ENCODE peak calls at places on chromosome 17, in seven cellular contexts. One of them, this sample, is unnamed.

GRCh38 chr17:68391561-68392268 is 65.6 kb downstream of the WIPI1 start:
- DNase-seq in sigmoid colon: peak
- DNase-seq in NCI-H1417: no peak
- DNase-seq in aorta: no peak
- DNase-seq in stimulated activated CD8-positive, alpha-beta memory T cell treated with anti-CD3 and anti-CD28 coated beads, Interleukin-4, amount 100 ng/mL, for 24 hours: no peak
- DNase-seq in AML-193: no peak
- DNase-seq in fibroblast of lung: peak
- DNase-seq in this sample: no peak

GRCh38 chr17:61221597-61222471 is 177.8 kb upstream of the TBX2 start:
- DNase-seq in sigmoid colon: no peak
- DNase-seq in NCI-H1417: no peak
- DNase-seq in aorta: no peak
- DNase-seq in stimulated activated CD8-positive, alpha-beta memory T cell treated with anti-CD3 and anti-CD28 coated beads, Interleukin-4, amount 100 ng/mL, for 24 hours: no peak
- DNase-seq in AML-193: peak
- DNase-seq in fibroblast of lung: no peak
- DNase-seq in this sample: no peak

GRCh38 chr17:60091109-60091508 is 12.4 kb upstream of the HEATR6 start:
- DNase-seq in sigmoid colon: no peak
- DNase-seq in NCI-H1417: no peak
- DNase-seq in aorta: no peak
- DNase-seq in stimulated activated CD8-positive, alpha-beta memory T cell treated with anti-CD3 and anti-CD28 coated beads, Interleukin-4, amount 100 ng/mL, for 24 hours: no peak
- DNase-seq in AML-193: no peak
- DNase-seq in fibroblast of lung: no peak
- DNase-seq in this sample: no peak

GRCh38 chr17:2202302-2202995 is 101.1 kb downstream of the SMG6 start:
- DNase-seq in sigmoid colon: no peak
- DNase-seq in NCI-H1417: no peak
- DNase-seq in aorta: no peak
- DNase-seq in stimulated activated CD8-positive, alpha-beta memory T cell treated with anti-CD3 and anti-CD28 coated beads, Interleukin-4, amount 100 ng/mL, for 24 hours: no peak
- DNase-seq in AML-193: no peak
- DNase-seq in fibroblast of lung: no peak
- DNase-seq in this sample: no peak

GRCh38 chr17:80113033-80113484 is 11.7 kb downstream of the GAA start:
- DNase-seq in sigmoid colon: no peak
- DNase-seq in NCI-H1417: no peak
- DNase-seq in aorta: no peak
- DNase-seq in stimulated activated CD8-positive, alpha-beta memory T cell treated with anti-CD3 and anti-CD28 coated beads, Interleukin-4, amount 100 ng/mL, for 24 hours: no peak
- DNase-seq in AML-193: no peak
- DNase-seq in fibroblast of lung: no peak
- DNase-seq in this sample: no peak

GRCh38 chr17:46979023-46979870 is at the start of gene RPRML:
- DNase-seq in sigmoid colon: no peak
- DNase-seq in NCI-H1417: peak
- DNase-seq in aorta: peak
- DNase-seq in stimulated activated CD8-positive, alpha-beta memory T cell treated with anti-CD3 and anti-CD28 coated beads, Interleukin-4, amount 100 ng/mL, for 24 hours: peak
- DNase-seq in AML-193: no peak
- DNase-seq in fibroblast of lung: no peak
- DNase-seq in this sample: peak

GRCh38 chr17:1323336-1323735 is 43.9 kb downstream of the TRARG1 start:
- DNase-seq in sigmoid colon: peak
- DNase-seq in NCI-H1417: no peak
- DNase-seq in aorta: peak
- DNase-seq in stimulated activated CD8-positive, alpha-beta memory T cell treated with anti-CD3 and anti-CD28 coated beads, Interleukin-4, amount 100 ng/mL, for 24 hours: no peak
- DNase-seq in AML-193: no peak
- DNase-seq in fibroblast of lung: no peak
- DNase-seq in this sample: no peak

GRCh38 chr17:81470270-81470943 is 42.2 kb downstream of the ACTG1 start:
- DNase-seq in sigmoid colon: no peak
- DNase-seq in NCI-H1417: no peak
- DNase-seq in aorta: no peak
- DNase-seq in stimulated activated CD8-positive, alpha-beta memory T cell treated with anti-CD3 and anti-CD28 coated beads, Interleukin-4, amount 100 ng/mL, for 24 hours: no peak
- DNase-seq in AML-193: no peak
- DNase-seq in fibroblast of lung: no peak
- DNase-seq in this sample: no peak

GRCh38 chr17:32929288-32929574 is 1.3 kb downstream of the TMEM98 start:
- DNase-seq in sigmoid colon: no peak
- DNase-seq in NCI-H1417: no peak
- DNase-seq in aorta: no peak
- DNase-seq in stimulated activated CD8-positive, alpha-beta memory T cell treated with anti-CD3 and anti-CD28 coated beads, Interleukin-4, amount 100 ng/mL, for 24 hours: no peak
- DNase-seq in AML-193: no peak
- DNase-seq in fibroblast of lung: peak
- DNase-seq in this sample: no peak

GRCh38 chr17:55770220-55770870 is 19.5 kb downstream of the PCTP start:
- DNase-seq in sigmoid colon: no peak
- DNase-seq in NCI-H1417: peak
- DNase-seq in aorta: no peak
- DNase-seq in stimulated activated CD8-positive, alpha-beta memory T cell treated with anti-CD3 and anti-CD28 coated beads, Interleukin-4, amount 100 ng/mL, for 24 hours: no peak
- DNase-seq in AML-193: peak
- DNase-seq in fibroblast of lung: peak
- DNase-seq in this sample: peak

GRCh38 chr17:39648876-39649430 is 12.0 kb downstream of the STARD3 start:
- DNase-seq in sigmoid colon: no peak
- DNase-seq in NCI-H1417: no peak
- DNase-seq in aorta: no peak
- DNase-seq in stimulated activated CD8-positive, alpha-beta memory T cell treated with anti-CD3 and anti-CD28 coated beads, Interleukin-4, amount 100 ng/mL, for 24 hours: no peak
- DNase-seq in AML-193: peak
- DNase-seq in fibroblast of lung: peak
- DNase-seq in this sample: no peak

GRCh38 chr17:79792984-79793923 is 3.6 kb downstream of the CBX8 start:
- DNase-seq in sigmoid colon: no peak
- DNase-seq in NCI-H1417: no peak
- DNase-seq in aorta: no peak
- DNase-seq in stimulated activated CD8-positive, alpha-beta memory T cell treated with anti-CD3 and anti-CD28 coated beads, Interleukin-4, amount 100 ng/mL, for 24 hours: no peak
- DNase-seq in AML-193: no peak
- DNase-seq in fibroblast of lung: peak
- DNase-seq in this sample: no peak

GRCh38 chr17:78979780-78980623 is at the start of gene LGALS3BP:
- DNase-seq in sigmoid colon: peak
- DNase-seq in NCI-H1417: peak
- DNase-seq in aorta: no peak
- DNase-seq in stimulated activated CD8-positive, alpha-beta memory T cell treated with anti-CD3 and anti-CD28 coated beads, Interleukin-4, amount 100 ng/mL, for 24 hours: no peak
- DNase-seq in AML-193: no peak
- DNase-seq in fibroblast of lung: peak
- DNase-seq in this sample: no peak

GRCh38 chr17:81646869-81647600 is 9.3 kb downstream of the PDE6G start:
- DNase-seq in sigmoid colon: no peak
- DNase-seq in NCI-H1417: no peak
- DNase-seq in aorta: no peak
- DNase-seq in stimulated activated CD8-positive, alpha-beta memory T cell treated with anti-CD3 and anti-CD28 coated beads, Interleukin-4, amount 100 ng/mL, for 24 hours: no peak
- DNase-seq in AML-193: no peak
- DNase-seq in fibroblast of lung: no peak
- DNase-seq in this sample: no peak

GRCh38 chr17:40038882-40039513 is 15.2 kb downstream of the MED24 start:
- DNase-seq in sigmoid colon: peak
- DNase-seq in NCI-H1417: no peak
- DNase-seq in aorta: peak
- DNase-seq in stimulated activated CD8-positive, alpha-beta memory T cell treated with anti-CD3 and anti-CD28 coated beads, Interleukin-4, amount 100 ng/mL, for 24 hours: no peak
- DNase-seq in AML-193: peak
- DNase-seq in fibroblast of lung: peak
- DNase-seq in this sample: no peak

GRCh38 chr17:50953831-50954601 is 87.9 kb upstream of the TOB1 start:
- DNase-seq in sigmoid colon: peak
- DNase-seq in NCI-H1417: peak
- DNase-seq in aorta: no peak
- DNase-seq in stimulated activated CD8-positive, alpha-beta memory T cell treated with anti-CD3 and anti-CD28 coated beads, Interleukin-4, amount 100 ng/mL, for 24 hours: no peak
- DNase-seq in AML-193: no peak
- DNase-seq in fibroblast of lung: peak
- DNase-seq in this sample: peak

GRCh38 chr17:29590979-29591736 is 1.7 kb upstream of the GIT1 start:
- DNase-seq in sigmoid colon: peak
- DNase-seq in NCI-H1417: no peak
- DNase-seq in aorta: peak
- DNase-seq in stimulated activated CD8-positive, alpha-beta memory T cell treated with anti-CD3 and anti-CD28 coated beads, Interleukin-4, amount 100 ng/mL, for 24 hours: no peak
- DNase-seq in AML-193: peak
- DNase-seq in fibroblast of lung: peak
- DNase-seq in this sample: no peak

GRCh38 chr17:81885869-81886548 is 5.4 kb downstream of the ALYREF start:
- DNase-seq in sigmoid colon: no peak
- DNase-seq in NCI-H1417: no peak
- DNase-seq in aorta: peak
- DNase-seq in stimulated activated CD8-positive, alpha-beta memory T cell treated with anti-CD3 and anti-CD28 coated beads, Interleukin-4, amount 100 ng/mL, for 24 hours: no peak
- DNase-seq in AML-193: no peak
- DNase-seq in fibroblast of lung: no peak
- DNase-seq in this sample: no peak

GRCh38 chr17:73262676-73263642 is 1.3 kb upstream of the CPSF4L start:
- DNase-seq in sigmoid colon: peak
- DNase-seq in NCI-H1417: no peak
- DNase-seq in aorta: peak
- DNase-seq in stimulated activated CD8-positive, alpha-beta memory T cell treated with anti-CD3 and anti-CD28 coated beads, Interleukin-4, amount 100 ng/mL, for 24 hours: no peak
- DNase-seq in AML-193: no peak
- DNase-seq in fibroblast of lung: no peak
- DNase-seq in this sample: no peak

GRCh38 chr17:47265983-47266541 is 12.4 kb downstream of the ITGB3 start:
- DNase-seq in sigmoid colon: no peak
- DNase-seq in NCI-H1417: no peak
- DNase-seq in aorta: no peak
- DNase-seq in stimulated activated CD8-positive, alpha-beta memory T cell treated with anti-CD3 and anti-CD28 coated beads, Interleukin-4, amount 100 ng/mL, for 24 hours: no peak
- DNase-seq in AML-193: no peak
- DNase-seq in fibroblast of lung: peak
- DNase-seq in this sample: no peak

This sample was measured in NCI-H748 treated with DMSO at 0.1 percent for 48 hours.